ENCODE peak calls at places on chromosome 22, in eight cellular contexts. One of them, this sample, is unnamed.

GRCh38 chr22:50089231-50090140 is at the start of gene MOV10L1:
- DNase-seq in NCI-H524: no peak
- DNase-seq in heart right ventricle: no peak
- DNase-seq in amniotic stem cell: no peak
- DNase-seq in esophagus squamous epithelium: no peak
- DNase-seq in germinal center: no peak
- DNase-seq in A172: no peak
- DNase-seq in activated T-cell treated with anti-CD3 and anti-CD28 coated beads, Interleukin-2, amount 50 U/mL, for 4 hours: no peak
- DNase-seq in this sample: no peak

GRCh38 chr22:46613606-46613997 is 6.6 kb upstream of the GRAMD4 start:
- DNase-seq in amniotic stem cell: no peak
- DNase-seq in esophagus squamous epithelium: no peak
- DNase-seq in activated T-cell treated with anti-CD3 and anti-CD28 coated beads, Interleukin-2, amount 50 U/mL, for 4 hours: no peak
- DNase-seq in A172: peak
- DNase-seq in heart right ventricle: no peak
- DNase-seq in NCI-H524: no peak
- DNase-seq in germinal center: peak
- DNase-seq in this sample: peak

GRCh38 chr22:22546490-22546889 is 12.6 kb downstream of the PRAME start:
- DNase-seq in heart right ventricle: no peak
- DNase-seq in NCI-H524: no peak
- DNase-seq in esophagus squamous epithelium: no peak
- DNase-seq in germinal center: no peak
- DNase-seq in amniotic stem cell: no peak
- DNase-seq in A172: no peak
- DNase-seq in activated T-cell treated with anti-CD3 and anti-CD28 coated beads, Interleukin-2, amount 50 U/mL, for 4 hours: no peak
- DNase-seq in this sample: no peak

GRCh38 chr22:40243891-40244290 is 66.2 kb downstream of the TNRC6B start:
- DNase-seq in amniotic stem cell: no peak
- DNase-seq in NCI-H524: no peak
- DNase-seq in germinal center: no peak
- DNase-seq in esophagus squamous epithelium: no peak
- DNase-seq in activated T-cell treated with anti-CD3 and anti-CD28 coated beads, Interleukin-2, amount 50 U/mL, for 4 hours: no peak
- DNase-seq in heart right ventricle: no peak
- DNase-seq in A172: no peak
- DNase-seq in this sample: no peak

GRCh38 chr22:27749597-27750225 is 51.8 kb downstream of the MN1 start:
- DNase-seq in heart right ventricle: no peak
- DNase-seq in NCI-H524: no peak
- DNase-seq in germinal center: no peak
- DNase-seq in A172: no peak
- DNase-seq in esophagus squamous epithelium: no peak
- DNase-seq in amniotic stem cell: no peak
- DNase-seq in activated T-cell treated with anti-CD3 and anti-CD28 coated beads, Interleukin-2, amount 50 U/mL, for 4 hours: no peak
- DNase-seq in this sample: no peak

GRCh38 chr22:47202819-47203553 is 440.5 kb downstream of the TBC1D22A start:
- DNase-seq in NCI-H524: no peak
- DNase-seq in amniotic stem cell: no peak
- DNase-seq in heart right ventricle: no peak
- DNase-seq in A172: no peak
- DNase-seq in esophagus squamous epithelium: no peak
- DNase-seq in activated T-cell treated with anti-CD3 and anti-CD28 coated beads, Interleukin-2, amount 50 U/mL, for 4 hours: no peak
- DNase-seq in germinal center: no peak
- DNase-seq in this sample: no peak

GRCh38 chr22:38737302-38738060 is 18.3 kb downstream of the SUN2 start:
- DNase-seq in NCI-H524: no peak
- DNase-seq in activated T-cell treated with anti-CD3 and anti-CD28 coated beads, Interleukin-2, amount 50 U/mL, for 4 hours: no peak
- DNase-seq in amniotic stem cell: no peak
- DNase-seq in heart right ventricle: no peak
- DNase-seq in esophagus squamous epithelium: no peak
- DNase-seq in A172: peak
- DNase-seq in germinal center: no peak
- DNase-seq in this sample: no peak

GRCh38 chr22:35089139-35089538 is 23.2 kb downstream of the ISX start:
- DNase-seq in amniotic stem cell: no peak
- DNase-seq in activated T-cell treated with anti-CD3 and anti-CD28 coated beads, Interleukin-2, amount 50 U/mL, for 4 hours: no peak
- DNase-seq in NCI-H524: no peak
- DNase-seq in esophagus squamous epithelium: no peak
- DNase-seq in A172: no peak
- DNase-seq in germinal center: no peak
- DNase-seq in heart right ventricle: no peak
- DNase-seq in this sample: no peak

GRCh38 chr22:21841422-21841821 is 26.0 kb downstream of the MAPK1 start:
- DNase-seq in amniotic stem cell: no peak
- DNase-seq in heart right ventricle: no peak
- DNase-seq in NCI-H524: no peak
- DNase-seq in esophagus squamous epithelium: no peak
- DNase-seq in activated T-cell treated with anti-CD3 and anti-CD28 coated beads, Interleukin-2, amount 50 U/mL, for 4 hours: no peak
- DNase-seq in A172: no peak
- DNase-seq in germinal center: no peak
- DNase-seq in this sample: no peak

GRCh38 chr22:31253949-31254348 is 38.3 kb downstream of the PIK3IP1 start:
- DNase-seq in esophagus squamous epithelium: no peak
- DNase-seq in amniotic stem cell: no peak
- DNase-seq in NCI-H524: no peak
- DNase-seq in activated T-cell treated with anti-CD3 and anti-CD28 coated beads, Interleukin-2, amount 50 U/mL, for 4 hours: no peak
- DNase-seq in germinal center: no peak
- DNase-seq in A172: no peak
- DNase-seq in heart right ventricle: peak
- DNase-seq in this sample: peak

GRCh38 chr22:31106001-31106571 is 1.3 kb downstream of the SELENOM start:
- DNase-seq in germinal center: no peak
- DNase-seq in heart right ventricle: peak
- DNase-seq in activated T-cell treated with anti-CD3 and anti-CD28 coated beads, Interleukin-2, amount 50 U/mL, for 4 hours: no peak
- DNase-seq in A172: no peak
- DNase-seq in esophagus squamous epithelium: no peak
- DNase-seq in amniotic stem cell: no peak
- DNase-seq in NCI-H524: peak
- DNase-seq in this sample: no peak

GRCh38 chr22:46054091-46054877 is 77.3 kb upstream of the WNT7B start:
- DNase-seq in heart right ventricle: peak
- DNase-seq in NCI-H524: peak
- DNase-seq in esophagus squamous epithelium: no peak
- DNase-seq in germinal center: peak
- DNase-seq in activated T-cell treated with anti-CD3 and anti-CD28 coated beads, Interleukin-2, amount 50 U/mL, for 4 hours: no peak
- DNase-seq in A172: peak
- DNase-seq in amniotic stem cell: no peak
- DNase-seq in this sample: peak